ENCODE peak calls at places on chromosomes 6 and 20, in ten cellular contexts. C is PC-3, L is DND-41, F is heart left ventricle, H is GM23338, S is pancreas, V is astrocyte, A is IMR-90, Q is foreskin keratinocyte, W is brain microvascular endothelial cell. U is an unnamed sample.
A peak's percentile ranks its signal among the peaks of the same experiment; 100 is the strongest.

GRCh38 chr20:63290677-63291472 is 2.1 kb upstream of the COL20A1 start:
- DNase-seq in C (peak; percentile 62), F (peak; percentile 76), V (peak; percentile 20), H (peak; percentile 74), Q (peak; percentile 25), S (peak; percentile 26), L (peak; percentile 72), W (peak; percentile 28), A (peak; percentile 11), U (peak; percentile 36)

GRCh38 chr20:37328149-37328945 is 17.6 kb upstream of the SRC start:
- DNase-seq in A (no peak), Q (no peak), F (no peak), L (no peak), C (no peak), V (no peak), H (no peak), S (no peak), W (no peak), U (no peak)

GRCh38 chr6:35294308-35294945 is 3.2 kb upstream of the DEF6 start:
- DNase-seq in C (peak; percentile 76), F (no peak), Q (no peak), W (no peak), A (peak; percentile 38), L (peak; percentile 59), H (peak; percentile 83), V (no peak), S (no peak), U (peak; percentile 73)

GRCh38 chr6:109308018-109308492 is 74.2 kb downstream of the CD164 start:
- DNase-seq in W (peak; percentile 51), C (peak; percentile 60), V (peak; percentile 44), Q (peak; percentile 42), F (no peak), L (no peak), H (no peak), S (peak; percentile 93), A (peak; percentile 63), U (no peak)

GRCh38 chr6:44576132-44576601 is 188.7 kb downstream of the CDC5L start:
- DNase-seq in A (peak; percentile 41), Q (no peak), W (peak; percentile 36), F (no peak), C (no peak), H (no peak), L (no peak), V (peak; percentile 85), S (no peak), U (no peak)

GRCh38 chr6:30816791-30817739 is 67.3 kb upstream of the DDR1 start:
- DNase-seq in S (no peak), A (no peak), C (no peak), V (no peak), H (no peak), W (no peak), L (no peak), F (no peak), Q (no peak), U (no peak)

GRCh38 chr6:118080547-118080946 is 173.5 kb downstream of the SLC35F1 start:
- DNase-seq in A (no peak), V (no peak), C (peak; percentile 4), H (peak; percentile 60), L (no peak), S (no peak), Q (no peak), W (no peak), F (no peak), U (no peak)

GRCh38 chr6:134295953-134296553 is 21.9 kb downstream of the SGK1 start:
- DNase-seq in V (peak; percentile 99), F (no peak), C (peak; percentile 87), A (peak; percentile 100), W (peak; percentile 100), L (no peak), S (no peak), Q (peak; percentile 94), H (peak; percentile 17), U (no peak)

GRCh38 chr6:42533794-42534193 is 30.0 kb upstream of the UBR2 start:
- DNase-seq in S (no peak), C (no peak), A (no peak), F (no peak), H (no peak), V (no peak), W (no peak), L (no peak), Q (no peak), U (no peak)

GRCh38 chr6:2157441-2158127 is 87.8 kb downstream of the GMDS start:
- DNase-seq in Q (no peak), A (peak; percentile 83), F (no peak), H (no peak), L (peak; percentile 60), C (no peak), S (no peak), W (peak; percentile 63), V (peak; percentile 89), U (no peak)

GRCh38 chr6:11309947-11310665 is 77.6 kb upstream of the NEDD9 start:
- DNase-seq in V (no peak), A (peak; percentile 25), Q (no peak), H (peak; percentile 63), F (no peak), L (no peak), S (no peak), W (no peak), C (peak; percentile 16), U (no peak)

GRCh38 chr6:157380779-157381561 is at the start of gene ZDHHC14:
- DNase-seq in C (peak; percentile 81), S (peak; percentile 87), W (peak; percentile 72), Q (peak; percentile 82), A (peak; percentile 80), L (peak; percentile 76), H (peak; percentile 57), F (peak; percentile 96), V (peak; percentile 73), U (peak; percentile 84)

GRCh38 chr6:90284745-90285481 is 11.7 kb downstream of the BACH2 start:
- DNase-seq in L (no peak), C (peak; percentile 60), F (no peak), A (peak; percentile 70), V (peak; percentile 90), Q (peak; percentile 58), H (no peak), W (peak; percentile 63), S (no peak), U (no peak)

GRCh38 chr6:90288404-90288803 is 8.2 kb downstream of the BACH2 start:
- DNase-seq in V (peak; percentile 50), Q (no peak), W (peak; percentile 16), L (no peak), C (peak; percentile 27), S (no peak), H (peak; percentile 43), F (no peak), A (peak; percentile 15), U (no peak)

GRCh38 chr6:90285611-90286381 is 10.8 kb downstream of the BACH2 start:
- DNase-seq in H (peak; percentile 78), A (peak; percentile 91), S (peak; percentile 67), Q (peak; percentile 78), F (peak; percentile 87), V (peak; percentile 95), C (peak; percentile 80), L (no peak), W (peak; percentile 92), U (no peak)

GRCh38 chr6:90284236-90284744 is 12.4 kb downstream of the BACH2 start:
- DNase-seq in H (peak; percentile 76), A (peak; percentile 95), F (no peak), W (peak; percentile 91), V (peak; percentile 96), Q (peak; percentile 88), C (peak; percentile 90), S (no peak), L (no peak), U (no peak)

GRCh38 chr6:90286884-90287488 is 9.7 kb downstream of the BACH2 start:
- DNase-seq in H (peak; percentile 95), L (peak; percentile 59), F (no peak), Q (peak; percentile 35), V (no peak), W (peak; percentile 41), A (peak; percentile 20), C (peak; percentile 72), S (no peak), U (peak; percentile 67)
- H3K27me3 ChIP-seq in H (no peaks in the 10 kb centered on the region), L (no peaks in the 10 kb centered on the region), F (no peaks in the 10 kb centered on the region), Q (no peaks in the 10 kb centered on the region), V (no peaks in the 10 kb centered on the region), W (no peaks in the 10 kb centered on the region), A (no peaks in the 10 kb centered on the region), C (no peaks in the 10 kb centered on the region), S (no peaks in the 10 kb centered on the region), U (no peaks in the 10 kb centered on the region)

DNA sequence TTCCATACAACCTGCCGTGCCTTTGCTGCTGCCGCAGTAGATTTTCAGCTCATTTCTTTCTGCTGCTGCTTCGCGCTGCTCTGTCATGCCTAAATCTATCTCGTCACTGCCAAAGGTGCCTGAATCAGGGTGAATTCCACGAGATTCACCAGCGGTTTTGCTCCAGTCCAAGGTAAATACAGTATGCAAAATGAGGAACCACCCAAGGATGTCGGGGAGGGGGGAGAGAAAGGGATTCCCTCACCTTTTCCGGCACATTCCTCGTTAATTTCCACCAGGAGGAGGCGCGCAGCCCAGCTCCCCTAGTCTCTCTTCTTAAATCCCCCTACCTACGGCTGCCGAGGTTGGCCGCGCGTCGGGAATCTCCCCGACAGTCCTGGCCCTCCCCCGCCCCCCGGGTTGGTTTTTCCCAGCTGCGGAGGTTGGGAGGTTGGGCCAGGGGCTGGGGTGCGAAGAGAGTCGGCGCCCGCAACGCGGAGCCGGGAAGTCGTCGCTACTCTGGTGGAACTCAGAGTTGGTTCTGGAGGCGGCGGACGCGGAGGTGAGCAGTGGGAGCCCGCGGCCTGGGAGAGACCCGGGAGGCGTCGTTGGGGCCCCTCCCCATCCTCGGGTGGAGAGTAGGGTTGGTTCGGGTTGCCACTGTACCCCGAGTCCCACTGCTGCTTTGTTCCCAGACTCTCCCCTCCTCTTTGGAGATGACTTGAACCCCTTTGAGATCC is at the start of gene TPBG:
- DNase-seq in Q (peak; percentile 88), S (peak; percentile 39), H (peak; percentile 96), L (no peak), W (peak; percentile 47), A (peak; percentile 82), V (peak; percentile 85), F (peak; percentile 70), C (peak; percentile 69), U (no peak)
- TF ChIP-seq CTCF in Q (peak; percentile 68), S (no peak), H (peak; percentile 67), L (no peak), W (peak; percentile 62), A (peak; percentile 34), V (no peak), F (no peak), C (peak; percentile 48), U (no peak)

GRCh38 chr20:57261488-57262243 is 4.8 kb downstream of the BMP7 start:
- DNase-seq in A (no peak), F (no peak), C (no peak), S (no peak), H (peak; percentile 54), L (no peak), W (no peak), Q (no peak), V (no peak), U (no peak)
- H3K27me3 ChIP-seq in A (peaks cover 62% of the 10 kb centered on the region), F (peaks cover 97% of the 10 kb centered on the region), C (peaks cover 95% of the 10 kb centered on the region), S (peaks cover 24% of the 10 kb centered on the region), H (peaks cover 57% of the 10 kb centered on the region), L (peaks cover 34% of the 10 kb centered on the region), W (peaks cover 84% of the 10 kb centered on the region), Q (peaks cover 100% of the 10 kb centered on the region), V (peaks cover 81% of the 10 kb centered on the region), U (peaks cover 3% of the 10 kb centered on the region)

DNA sequence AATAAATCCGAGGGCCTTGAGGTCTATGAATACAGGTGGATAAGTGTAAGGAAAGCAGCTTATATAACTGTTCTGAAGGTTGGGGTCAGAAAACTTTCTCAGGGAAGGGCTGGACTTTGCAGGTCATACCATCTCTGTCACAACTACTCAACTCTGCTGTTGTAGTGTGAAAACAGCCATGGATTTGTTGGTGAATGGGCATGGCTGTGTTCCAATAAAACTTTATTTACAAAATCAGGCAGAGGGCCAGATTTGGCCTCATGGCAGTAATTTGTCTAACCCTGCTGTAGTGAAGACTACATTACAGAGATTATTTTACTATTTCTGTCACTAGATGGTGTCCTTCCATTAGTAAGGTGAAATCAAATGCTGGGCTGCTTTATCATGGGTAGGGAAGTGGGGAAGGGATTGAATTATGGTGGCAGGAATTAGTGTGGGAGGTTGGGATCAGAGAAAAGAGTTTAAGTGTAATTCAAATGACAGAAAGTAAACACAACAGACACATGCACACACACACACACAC is 409.6 kb upstream of the CHD6 start:
- DNase-seq in S (no peak), Q (no peak), W (no peak), A (no peak), V (no peak), H (no peak), F (no peak), L (no peak), C (no peak), U (no peak)
- TF ChIP-seq CTCF in S (no peak), Q (no peak), W (no peak), A (no peak), V (no peak), H (no peak), F (no peak), L (no peak), C (no peak), U (no peak)